ENCODE peak calls at places on chromosomes 16 and 17, in six cellular contexts. Y, B, A, T, N and V are unnamed samples.

GRCh38 chr17:15039366-15039765 is 225.8 kb downstream of the PMP22 start:
- DNase-seq in Y (no peak), B (no peak), A (no peak), T (no peak), N (no peak), V (no peak)

GRCh38 chr17:50672831-50673551 is 34.7 kb downstream of the ANKRD40 start:
- DNase-seq in Y (no peak), B (no peak), A (no peak), T (no peak), N (no peak), V (no peak)

GRCh38 chr16:70437017-70437581 is 1.8 kb downstream of the ST3GAL2 start:
- DNase-seq in Y (no peak), B (no peak), A (peak), T (no peak), N (no peak), V (peak)

GRCh38 chr17:67156269-67157199 is 88.5 kb downstream of the HELZ start:
- DNase-seq in Y (no peak), B (no peak), A (no peak), T (no peak), N (no peak), V (no peak)

GRCh38 chr16:1265090-1265630 is 9.3 kb downstream of the TPSD1 start:
- DNase-seq in Y (no peak), B (no peak), A (no peak), T (no peak), N (no peak), V (no peak)

GRCh38 chr16:69286941-69287713 is 24.0 kb upstream of the VPS4A start:
- DNase-seq in Y (no peak), B (peak), A (no peak), T (peak), N (peak), V (peak)

GRCh38 chr17:49290690-49291326 is 60.2 kb upstream of the PHOSPHO1 start:
- DNase-seq in Y (no peak), B (peak), A (no peak), T (no peak), N (peak), V (peak)

GRCh38 chr16:24977673-24978065 is 37.5 kb downstream of the ARHGAP17 start:
- DNase-seq in Y (no peak), B (no peak), A (no peak), T (no peak), N (no peak), V (no peak)

GRCh38 chr16:49601541-49601940 is 227.9 kb downstream of the C16orf78 start:
- DNase-seq in Y (no peak), B (no peak), A (peak), T (no peak), N (no peak), V (no peak)

GRCh38 chr16:49490321-49490705 is 116.7 kb downstream of the C16orf78 start:
- DNase-seq in Y (no peak), B (no peak), A (no peak), T (no peak), N (no peak), V (no peak)

GRCh38 chr16:25855818-25856217 is 164.1 kb downstream of the HS3ST4 start:
- DNase-seq in Y (no peak), B (no peak), A (peak), T (no peak), N (no peak), V (no peak)

GRCh38 chr16:1613728-1614225 is 1.6 kb downstream of the CRAMP1 start:
- DNase-seq in Y (peak), B (no peak), A (no peak), T (no peak), N (no peak), V (no peak)

GRCh38 chr17:4232168-4232813 is 31.5 kb downstream of the ANKFY1 start:
- DNase-seq in Y (no peak), B (no peak), A (no peak), T (no peak), N (peak), V (peak)

GRCh38 chr16:76819517-76819916 is 371.5 kb upstream of the MON1B start:
- DNase-seq in Y (no peak), B (no peak), A (no peak), T (no peak), N (no peak), V (no peak)

GRCh38 chr17:5772720-5773119 is 188.4 kb upstream of the NLRP1 start:
- DNase-seq in Y (no peak), B (no peak), A (no peak), T (no peak), N (no peak), V (no peak)

GRCh38 chr16:66511615-66512500 is 38.1 kb downstream of the TK2 start:
- DNase-seq in Y (no peak), B (peak), A (peak), T (no peak), N (no peak), V (peak)

GRCh38 chr17:48952904-48953303 is 8.3 kb upstream of the SNF8 start:
- DNase-seq in Y (no peak), B (no peak), A (no peak), T (no peak), N (no peak), V (no peak)

GRCh38 chr17:47882247-47882646 is 13.8 kb upstream of the SP2 start:
- DNase-seq in Y (no peak), B (no peak), A (no peak), T (no peak), N (no peak), V (no peak)

GRCh38 chr17:411416-412120 is 59.0 kb upstream of the RPH3AL start:
- DNase-seq in Y (no peak), B (no peak), A (no peak), T (no peak), N (no peak), V (no peak)

GRCh38 chr16:86093801-86094750 is 195.1 kb downstream of the IRF8 start:
- DNase-seq in Y (no peak), B (no peak), A (no peak), T (no peak), N (no peak), V (no peak)

GRCh38 chr17:67800495-67800928 is 24.8 kb upstream of the BPTF start:
- DNase-seq in Y (peak), B (peak), A (peak), T (peak), N (peak), V (no peak)